ENCODE peak calls at places on chromosome 1, in nine cellular contexts. One of them, this sample, is unnamed.

GRCh38 chr1:82604524-82604923 is 803.8 kb downstream of the ADGRL2 start:
- DNase-seq in mammary epithelial cell: no peak
- DNase-seq in colonic mucosa: no peak
- DNase-seq in stomach: no peak
- DNase-seq in prostate gland: no peak
- DNase-seq in BE2C: no peak
- DNase-seq in GM12864: no peak
- DNase-seq in Panc1: no peak
- DNase-seq in NB4: no peak
- DNase-seq in this sample: no peak

GRCh38 chr1:174074757-174075156 is 52.6 kb upstream of the RC3H1 start:
- DNase-seq in NB4: peak
- DNase-seq in stomach: no peak
- DNase-seq in prostate gland: no peak
- DNase-seq in colonic mucosa: no peak
- DNase-seq in GM12864: no peak
- DNase-seq in BE2C: no peak
- DNase-seq in mammary epithelial cell: no peak
- DNase-seq in Panc1: no peak
- DNase-seq in this sample: peak

GRCh38 chr1:152699746-152700145 is 1.6 kb downstream of the LCE2A start:
- DNase-seq in GM12864: no peak
- DNase-seq in Panc1: no peak
- DNase-seq in BE2C: no peak
- DNase-seq in NB4: no peak
- DNase-seq in stomach: no peak
- DNase-seq in prostate gland: no peak
- DNase-seq in mammary epithelial cell: no peak
- DNase-seq in colonic mucosa: no peak
- DNase-seq in this sample: no peak

GRCh38 chr1:170168263-170168662 is 22.5 kb downstream of the NTMT2 start:
- DNase-seq in prostate gland: no peak
- DNase-seq in stomach: no peak
- DNase-seq in BE2C: no peak
- DNase-seq in GM12864: no peak
- DNase-seq in NB4: no peak
- DNase-seq in Panc1: no peak
- DNase-seq in colonic mucosa: no peak
- DNase-seq in mammary epithelial cell: peak
- DNase-seq in this sample: peak

GRCh38 chr1:30008998-30009657 is 714.3 kb downstream of the MATN1 start:
- DNase-seq in GM12864: no peak
- DNase-seq in BE2C: no peak
- DNase-seq in stomach: no peak
- DNase-seq in colonic mucosa: no peak
- DNase-seq in mammary epithelial cell: peak
- DNase-seq in NB4: no peak
- DNase-seq in prostate gland: no peak
- DNase-seq in Panc1: no peak
- DNase-seq in this sample: no peak

GRCh38 chr1:8189931-8190483 is 127.9 kb upstream of the SLC45A1 start:
- DNase-seq in mammary epithelial cell: peak
- DNase-seq in stomach: no peak
- DNase-seq in GM12864: no peak
- DNase-seq in NB4: no peak
- DNase-seq in colonic mucosa: no peak
- DNase-seq in prostate gland: no peak
- DNase-seq in BE2C: no peak
- DNase-seq in Panc1: peak
- DNase-seq in this sample: peak

GRCh38 chr1:70509996-70510876 is 99.2 kb downstream of the CTH start:
- DNase-seq in colonic mucosa: no peak
- DNase-seq in mammary epithelial cell: peak
- DNase-seq in Panc1: peak
- DNase-seq in GM12864: peak
- DNase-seq in BE2C: no peak
- DNase-seq in stomach: no peak
- DNase-seq in prostate gland: no peak
- DNase-seq in NB4: peak
- DNase-seq in this sample: peak

GRCh38 chr1:184930645-184931044 is 43.7 kb downstream of the NIBAN1 start:
- DNase-seq in colonic mucosa: no peak
- DNase-seq in prostate gland: no peak
- DNase-seq in NB4: peak
- DNase-seq in mammary epithelial cell: no peak
- DNase-seq in Panc1: no peak
- DNase-seq in BE2C: no peak
- DNase-seq in stomach: no peak
- DNase-seq in GM12864: no peak
- DNase-seq in this sample: no peak

GRCh38 chr1:53572061-53572801 is 113.0 kb downstream of the DMRTB1 start:
- DNase-seq in colonic mucosa: no peak
- DNase-seq in stomach: no peak
- DNase-seq in prostate gland: peak
- DNase-seq in mammary epithelial cell: peak
- DNase-seq in BE2C: peak
- DNase-seq in NB4: no peak
- DNase-seq in GM12864: no peak
- DNase-seq in Panc1: peak
- DNase-seq in this sample: peak

GRCh38 chr1:176843352-176844297 is 320.9 kb downstream of the ASTN1 start:
- DNase-seq in colonic mucosa: no peak
- DNase-seq in mammary epithelial cell: peak
- DNase-seq in Panc1: peak
- DNase-seq in BE2C: peak
- DNase-seq in stomach: no peak
- DNase-seq in NB4: peak
- DNase-seq in prostate gland: no peak
- DNase-seq in GM12864: no peak
- DNase-seq in this sample: peak

GRCh38 chr1:119075614-119076013 is 64.8 kb downstream of the WARS2 start:
- DNase-seq in mammary epithelial cell: peak
- DNase-seq in colonic mucosa: no peak
- DNase-seq in NB4: no peak
- DNase-seq in GM12864: no peak
- DNase-seq in Panc1: no peak
- DNase-seq in BE2C: no peak
- DNase-seq in stomach: no peak
- DNase-seq in prostate gland: no peak
- DNase-seq in this sample: peak

GRCh38 chr1:9593492-9594465 is 5.1 kb downstream of the TMEM201 start:
- DNase-seq in NB4: peak
- DNase-seq in GM12864: peak
- DNase-seq in Panc1: no peak
- DNase-seq in stomach: peak
- DNase-seq in prostate gland: peak
- DNase-seq in colonic mucosa: peak
- DNase-seq in mammary epithelial cell: peak
- DNase-seq in BE2C: peak
- DNase-seq in this sample: peak

GRCh38 chr1:163166886-163167555 is 35.7 kb downstream of the RGS5 start:
- DNase-seq in BE2C: no peak
- DNase-seq in colonic mucosa: no peak
- DNase-seq in mammary epithelial cell: no peak
- DNase-seq in stomach: no peak
- DNase-seq in prostate gland: no peak
- DNase-seq in Panc1: no peak
- DNase-seq in NB4: peak
- DNase-seq in GM12864: no peak
- DNase-seq in this sample: peak

GRCh38 chr1:154856544-154856943 is 13.5 kb downstream of the KCNN3 start:
- DNase-seq in NB4: no peak
- DNase-seq in colonic mucosa: no peak
- DNase-seq in BE2C: no peak
- DNase-seq in stomach: no peak
- DNase-seq in GM12864: no peak
- DNase-seq in mammary epithelial cell: no peak
- DNase-seq in Panc1: no peak
- DNase-seq in prostate gland: no peak
- DNase-seq in this sample: no peak

GRCh38 chr1:154857022-154857421 is 13.1 kb downstream of the KCNN3 start:
- DNase-seq in mammary epithelial cell: no peak
- DNase-seq in GM12864: no peak
- DNase-seq in Panc1: no peak
- DNase-seq in colonic mucosa: no peak
- DNase-seq in stomach: no peak
- DNase-seq in prostate gland: no peak
- DNase-seq in NB4: no peak
- DNase-seq in BE2C: no peak
- DNase-seq in this sample: no peak

GRCh38 chr1:154855186-154855585 is 14.9 kb downstream of the KCNN3 start:
- DNase-seq in Panc1: no peak
- DNase-seq in BE2C: no peak
- DNase-seq in GM12864: no peak
- DNase-seq in NB4: no peak
- DNase-seq in prostate gland: no peak
- DNase-seq in colonic mucosa: no peak
- DNase-seq in mammary epithelial cell: no peak
- DNase-seq in stomach: no peak
- DNase-seq in this sample: no peak

GRCh38 chr1:154857441-154858215 is 12.5 kb downstream of the KCNN3 start:
- DNase-seq in NB4: no peak
- DNase-seq in mammary epithelial cell: no peak
- DNase-seq in colonic mucosa: no peak
- DNase-seq in stomach: no peak
- DNase-seq in prostate gland: no peak
- DNase-seq in BE2C: no peak
- DNase-seq in GM12864: no peak
- DNase-seq in Panc1: no peak
- DNase-seq in this sample: no peak

GRCh38 chr1:154856049-154856448 is 14.0 kb downstream of the KCNN3 start:
- DNase-seq in colonic mucosa: no peak
- DNase-seq in BE2C: peak
- DNase-seq in prostate gland: no peak
- DNase-seq in mammary epithelial cell: no peak
- DNase-seq in GM12864: no peak
- DNase-seq in stomach: no peak
- DNase-seq in NB4: no peak
- DNase-seq in Panc1: no peak
- DNase-seq in this sample: no peak
- TF ChIP-seq CTCF in colonic mucosa: no peak
- TF ChIP-seq CTCF in BE2C: no peak
- TF ChIP-seq CTCF in prostate gland: no peak
- TF ChIP-seq CTCF in mammary epithelial cell: no peak
- TF ChIP-seq CTCF in GM12864: no peak
- TF ChIP-seq CTCF in stomach: no peak
- TF ChIP-seq CTCF in NB4: no peak
- TF ChIP-seq CTCF in Panc1: no peak
- TF ChIP-seq CTCF in this sample: no peak

DNA sequence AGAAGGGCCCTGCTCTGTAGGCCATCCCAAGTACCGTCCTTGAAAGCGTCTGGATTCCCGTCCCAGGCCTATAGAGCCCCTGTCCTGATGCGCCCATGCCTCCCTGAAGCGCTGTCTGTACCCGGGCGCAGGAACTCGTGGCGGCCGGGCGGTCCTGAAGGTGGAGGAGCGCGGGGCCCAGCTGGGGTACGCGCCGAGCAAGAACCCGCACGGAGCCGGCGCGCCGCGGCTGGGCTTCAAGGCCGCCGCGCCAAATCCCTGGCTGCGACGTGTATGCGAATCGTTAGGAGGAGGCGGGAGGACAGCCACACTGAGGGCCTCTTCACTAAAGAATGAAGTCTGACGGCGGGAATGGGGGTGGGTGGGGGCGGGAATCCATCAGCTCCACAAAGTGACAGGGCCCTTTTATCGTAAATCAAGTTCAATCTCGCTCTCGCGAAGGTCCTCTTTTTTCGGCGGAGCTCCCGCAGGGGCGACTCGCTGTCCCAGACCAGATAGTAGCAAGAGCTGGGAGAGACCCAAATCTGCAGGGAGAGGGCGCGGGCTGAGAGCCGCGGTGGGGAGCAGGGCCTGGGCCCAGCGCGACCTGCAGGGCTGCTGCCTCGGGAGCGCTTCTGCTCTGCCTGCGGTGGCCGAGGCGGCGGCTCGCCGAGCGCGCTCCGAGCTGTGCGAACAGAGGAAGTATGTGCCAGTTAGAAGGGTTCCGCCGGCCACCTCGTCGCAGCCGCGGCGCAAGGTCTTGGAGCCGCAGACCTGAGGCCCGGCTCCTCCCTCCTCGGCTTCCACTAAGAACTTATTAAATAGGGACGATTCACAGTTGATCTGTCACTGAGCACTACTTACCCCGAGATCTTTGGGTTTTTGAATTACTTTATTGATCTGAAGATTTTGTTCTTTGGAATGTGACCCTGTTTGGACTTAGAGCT is 10.4 kb downstream of the BARHL2 start:
- DNase-seq in stomach: no peak
- DNase-seq in NB4: peak
- DNase-seq in GM12864: no peak
- DNase-seq in colonic mucosa: no peak
- DNase-seq in BE2C: no peak
- DNase-seq in prostate gland: no peak
- DNase-seq in mammary epithelial cell: peak
- DNase-seq in Panc1: no peak
- DNase-seq in this sample: no peak
- H3K4me3 ChIP-seq in stomach: peak
- H3K4me3 ChIP-seq in NB4: no peak
- H3K4me3 ChIP-seq in GM12864: no peak
- H3K4me3 ChIP-seq in colonic mucosa: peak
- H3K4me3 ChIP-seq in BE2C: no peak
- H3K4me3 ChIP-seq in prostate gland: no peak
- H3K4me3 ChIP-seq in mammary epithelial cell: peak
- H3K4me3 ChIP-seq in Panc1: no peak
- H3K4me3 ChIP-seq in this sample: no peak

DNA sequence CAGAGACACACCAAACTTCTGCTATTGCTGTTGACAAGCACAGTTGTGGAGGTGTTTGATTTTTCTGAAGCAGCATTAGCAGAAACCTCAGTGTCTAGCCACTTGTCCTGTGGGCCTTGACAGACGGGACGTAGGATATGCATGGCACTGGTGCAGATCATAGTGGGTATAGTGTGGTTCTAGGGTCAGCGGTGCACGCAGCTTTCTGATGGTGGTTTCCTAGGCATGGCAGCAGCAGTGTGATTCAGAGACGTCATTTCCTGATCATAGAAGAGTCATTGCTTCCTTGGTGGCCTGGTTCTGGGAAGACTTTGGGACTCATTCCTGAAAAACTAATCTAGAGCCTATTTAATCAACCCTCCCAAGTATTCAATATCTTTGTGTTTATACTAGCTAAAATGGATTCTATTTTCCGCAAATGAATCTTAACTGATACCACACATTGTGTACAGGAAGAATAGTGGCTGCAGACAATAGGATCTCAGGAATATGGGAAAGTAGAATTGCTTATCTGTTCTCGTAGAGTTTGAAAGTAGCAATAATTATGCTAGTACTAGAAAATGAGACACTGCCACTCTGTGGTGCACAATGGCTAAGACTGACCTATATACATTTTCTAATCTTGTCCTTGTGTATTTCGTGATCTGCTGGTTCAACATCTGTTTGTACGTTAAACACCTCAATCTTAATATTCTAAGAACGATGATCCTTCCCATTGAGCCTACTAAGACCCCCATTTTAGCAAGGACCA is 2.8 kb upstream of the USP1 start:
- DNase-seq in Panc1: no peak
- DNase-seq in prostate gland: no peak
- DNase-seq in mammary epithelial cell: no peak
- DNase-seq in NB4: peak
- DNase-seq in BE2C: no peak
- DNase-seq in stomach: no peak
- DNase-seq in colonic mucosa: no peak
- DNase-seq in GM12864: no peak
- DNase-seq in this sample: no peak
- TF ChIP-seq CTCF in Panc1: no peak
- TF ChIP-seq CTCF in prostate gland: no peak
- TF ChIP-seq CTCF in mammary epithelial cell: no peak
- TF ChIP-seq CTCF in NB4: no peak
- TF ChIP-seq CTCF in BE2C: peak
- TF ChIP-seq CTCF in stomach: no peak
- TF ChIP-seq CTCF in colonic mucosa: no peak
- TF ChIP-seq CTCF in GM12864: no peak
- TF ChIP-seq CTCF in this sample: no peak

GRCh38 chr1:37723390-37724078 is 31.2 kb downstream of the CDCA8 start:
- DNase-seq in Panc1: no peak
- DNase-seq in mammary epithelial cell: no peak
- DNase-seq in BE2C: no peak
- DNase-seq in NB4: peak
- DNase-seq in stomach: no peak
- DNase-seq in prostate gland: no peak
- DNase-seq in colonic mucosa: no peak
- DNase-seq in GM12864: no peak
- DNase-seq in this sample: no peak
- H3K4me3 ChIP-seq in Panc1: no peak
- H3K4me3 ChIP-seq in mammary epithelial cell: no peak
- H3K4me3 ChIP-seq in BE2C: no peak
- H3K4me3 ChIP-seq in NB4: no peak
- H3K4me3 ChIP-seq in stomach: no peak
- H3K4me3 ChIP-seq in prostate gland: no peak
- H3K4me3 ChIP-seq in colonic mucosa: no peak
- H3K4me3 ChIP-seq in GM12864: no peak
- H3K4me3 ChIP-seq in this sample: no peak